ENCODE peak calls at places on chromosomes 6 and 20, in four cellular contexts. One of them, this sample, is unnamed.

GRCh38 chr6:100458841-100459154 is 5.9 kb downstream of the SIM1 start:
- DNase-seq in activated T-helper 1 cell treated with Interleukin-2 at 50 U/mL for 16 hours: no peak
- DNase-seq in sciatic nerve: no peak
- DNase-seq in HTR-8/SVneo: no peak
- DNase-seq in this sample: no peak

GRCh38 chr6:107493158-107494057 is 3.5 kb downstream of the SOBP start:
- DNase-seq in HTR-8/SVneo: no peak
- DNase-seq in sciatic nerve: no peak
- DNase-seq in activated T-helper 1 cell treated with Interleukin-2 at 50 U/mL for 16 hours: no peak
- DNase-seq in this sample: no peak

GRCh38 chr6:153125032-153125431 is 6.0 kb downstream of the RGS17 start:
- DNase-seq in sciatic nerve: no peak
- DNase-seq in HTR-8/SVneo: no peak
- DNase-seq in activated T-helper 1 cell treated with Interleukin-2 at 50 U/mL for 16 hours: no peak
- DNase-seq in this sample: no peak

GRCh38 chr6:127618729-127619128 is 41.8 kb downstream of the C6orf58 start:
- DNase-seq in sciatic nerve: no peak
- DNase-seq in activated T-helper 1 cell treated with Interleukin-2 at 50 U/mL for 16 hours: no peak
- DNase-seq in HTR-8/SVneo: no peak
- DNase-seq in this sample: no peak

GRCh38 chr20:62589150-62589498 is 53.2 kb upstream of the SLCO4A1 start:
- DNase-seq in sciatic nerve: no peak
- DNase-seq in HTR-8/SVneo: no peak
- DNase-seq in activated T-helper 1 cell treated with Interleukin-2 at 50 U/mL for 16 hours: no peak
- DNase-seq in this sample: no peak

GRCh38 chr6:11712760-11713159 is 65.8 kb downstream of the ADTRP start:
- DNase-seq in activated T-helper 1 cell treated with Interleukin-2 at 50 U/mL for 16 hours: no peak
- DNase-seq in HTR-8/SVneo: no peak
- DNase-seq in sciatic nerve: no peak
- DNase-seq in this sample: no peak

GRCh38 chr6:385614-386013 is 5.9 kb upstream of the IRF4 start:
- DNase-seq in sciatic nerve: no peak
- DNase-seq in activated T-helper 1 cell treated with Interleukin-2 at 50 U/mL for 16 hours: no peak
- DNase-seq in HTR-8/SVneo: no peak
- DNase-seq in this sample: no peak

GRCh38 chr20:45833883-45834796 is 541 bp downstream of the SNX21 start:
- DNase-seq in activated T-helper 1 cell treated with Interleukin-2 at 50 U/mL for 16 hours: peak; percentile 18
- DNase-seq in HTR-8/SVneo: peak; percentile 97
- DNase-seq in sciatic nerve: peak; percentile 88
- DNase-seq in this sample: peak; percentile 90

GRCh38 chr20:16203091-16203490 is 370.2 kb downstream of the KIF16B start:
- DNase-seq in HTR-8/SVneo: no peak
- DNase-seq in sciatic nerve: no peak
- DNase-seq in activated T-helper 1 cell treated with Interleukin-2 at 50 U/mL for 16 hours: no peak
- DNase-seq in this sample: no peak

GRCh38 chr20:60011512-60012507 is 53.6 kb downstream of the CDH26 start:
- DNase-seq in sciatic nerve: no peak
- DNase-seq in activated T-helper 1 cell treated with Interleukin-2 at 50 U/mL for 16 hours: no peak
- DNase-seq in HTR-8/SVneo: no peak
- DNase-seq in this sample: no peak

GRCh38 chr6:7909323-7910276 is 988 bp downstream of the TXNDC5 start:
- DNase-seq in sciatic nerve: peak; percentile 75
- DNase-seq in HTR-8/SVneo: peak; percentile 62
- DNase-seq in activated T-helper 1 cell treated with Interleukin-2 at 50 U/mL for 16 hours: peak; percentile 6
- DNase-seq in this sample: peak; percentile 89

GRCh38 chr6:27678449-27678848 is 205.5 kb upstream of the ZNF184 start:
- DNase-seq in activated T-helper 1 cell treated with Interleukin-2 at 50 U/mL for 16 hours: no peak
- DNase-seq in sciatic nerve: no peak
- DNase-seq in HTR-8/SVneo: no peak
- DNase-seq in this sample: no peak

GRCh38 chr6:130150906-130151305 is 71.8 kb downstream of the SAMD3 start:
- DNase-seq in sciatic nerve: no peak
- DNase-seq in HTR-8/SVneo: no peak
- DNase-seq in activated T-helper 1 cell treated with Interleukin-2 at 50 U/mL for 16 hours: no peak
- DNase-seq in this sample: no peak

GRCh38 chr20:10982692-10983091 is 308.9 kb upstream of the JAG1 start:
- DNase-seq in HTR-8/SVneo: peak; percentile 51
- DNase-seq in sciatic nerve: no peak
- DNase-seq in activated T-helper 1 cell treated with Interleukin-2 at 50 U/mL for 16 hours: no peak
- DNase-seq in this sample: no peak

This sample was measured in spleen.